ENCODE peak calls at places on chromosomes 6 and 20, in nine cellular contexts. S, P, I, H, O, G, W, L and M are unnamed samples. For H3K4me1, the result is how much of the 10 kb centered on the place peaks cover.

GRCh38 chr6:13762648-13763441 is 51.2 kb upstream of the RANBP9 start:
- DNase-seq in S (no peak), P (peak), I (no peak), H (no peak), O (no peak), G (peak), W (peak), L (peak), M (no peak)

GRCh38 chr6:80605165-80605989 is 498.9 kb downstream of the BCKDHB start:
- DNase-seq in S (no peak), P (no peak), I (no peak), H (no peak), O (no peak), G (no peak), W (peak), L (peak), M (no peak)

GRCh38 chr6:112846711-112847110 is 499.6 kb downstream of the RFPL4B start:
- DNase-seq in S (no peak), P (no peak), I (no peak), H (no peak), O (no peak), G (no peak), W (no peak), L (peak), M (no peak)

GRCh38 chr6:106517699-106518098 is 111.6 kb downstream of the RTN4IP1 start:
- DNase-seq in S (no peak), P (no peak), I (no peak), H (no peak), O (no peak), G (no peak), W (no peak), L (no peak), M (no peak)

GRCh38 chr6:30828027-30828962 is 56.0 kb upstream of the DDR1 start:
- DNase-seq in S (peak), P (peak), I (peak), H (peak), O (peak), G (peak), W (peak), L (peak), M (peak)

GRCh38 chr6:26183581-26184408 is 96.6 kb downstream of the HFE start:
- DNase-seq in S (no peak), P (no peak), I (peak), H (peak), O (peak), G (peak), W (peak), L (peak), M (peak)

GRCh38 chr6:43014434-43014909 is 423 bp downstream of the KLHDC3 start:
- DNase-seq in S (no peak), P (no peak), I (no peak), H (no peak), O (no peak), G (no peak), W (peak), L (peak), M (no peak)

GRCh38 chr6:4270799-4271198 is 135.4 kb upstream of the ECI2 start:
- DNase-seq in S (no peak), P (no peak), I (no peak), H (no peak), O (no peak), G (no peak), W (no peak), L (no peak), M (no peak)

GRCh38 chr6:142507065-142507464 is 205.3 kb downstream of the ADGRG6 start:
- DNase-seq in S (no peak), P (no peak), I (no peak), H (peak), O (no peak), G (no peak), W (no peak), L (no peak), M (no peak)

GRCh38 chr6:31615748-31616147 is 714 bp downstream of the AIF1 start:
- DNase-seq in S (no peak), P (peak), I (no peak), H (peak), O (no peak), G (no peak), W (no peak), L (no peak), M (no peak)

GRCh38 chr20:51322164-51322707 is 220.3 kb downstream of the NFATC2 start:
- DNase-seq in S (no peak), P (no peak), I (no peak), H (no peak), O (no peak), G (no peak), W (no peak), L (no peak), M (no peak)

GRCh38 chr6:30883743-30884520 is at the start of gene DDR1:
- DNase-seq in S (no peak), P (peak), I (peak), H (peak), O (peak), G (peak), W (peak), L (peak), M (peak)

GRCh38 chr6:149925253-149925973 is 2.5 kb upstream of the RAET1G start:
- DNase-seq in S (no peak), P (no peak), I (peak), H (peak), O (peak), G (peak), W (peak), L (peak), M (no peak)

GRCh38 chr20:57650756-57651483 is 30.7 kb upstream of the ZBP1 start:
- DNase-seq in S (no peak), P (no peak), I (no peak), H (no peak), O (no peak), G (no peak), W (no peak), L (no peak), M (peak)

GRCh38 chr6:168031411-168032382 is 34.2 kb downstream of the KIF25 start:
- DNase-seq in S (no peak), P (no peak), I (no peak), H (no peak), O (no peak), G (peak), W (peak), L (no peak), M (no peak)

GRCh38 chr6:111775145-111775936 is 97.9 kb downstream of the FYN start:
- DNase-seq in S (no peak), P (no peak), I (no peak), H (no peak), O (no peak), G (no peak), W (no peak), L (no peak), M (no peak)
- H3K4me1 ChIP-seq in S (half or more), P (under half), I (under half), H (under half), O (under half), G (under half), W (under half), L (under half), M (under half)

GRCh38 chr6:44071670-44072451 is 55.4 kb downstream of the MRPL14 start:
- DNase-seq in S (no peak), P (no peak), I (no peak), H (no peak), O (no peak), G (no peak), W (no peak), L (peak), M (no peak)

GRCh38 chr6:44065443-44066115 is 61.7 kb downstream of the MRPL14 start:
- DNase-seq in S (no peak), P (no peak), I (no peak), H (peak), O (no peak), G (no peak), W (no peak), L (no peak), M (no peak)

GRCh38 chr6:44067760-44068139 is 59.5 kb downstream of the MRPL14 start:
- DNase-seq in S (no peak), P (no peak), I (no peak), H (no peak), O (no peak), G (no peak), W (no peak), L (no peak), M (no peak)

GRCh38 chr6:44067073-44067759 is 60.0 kb downstream of the MRPL14 start:
- DNase-seq in S (no peak), P (no peak), I (no peak), H (peak), O (no peak), G (no peak), W (no peak), L (peak), M (no peak)

GRCh38 chr6:44068607-44069296 is 58.5 kb downstream of the MRPL14 start:
- DNase-seq in S (no peak), P (no peak), I (no peak), H (no peak), O (no peak), G (no peak), W (no peak), L (no peak), M (no peak)
- H3K4me1 ChIP-seq in S (under half), P (under half), I (under half), H (under half), O (under half), G (under half), W (under half), L (under half), M (under half)

GRCh38 chr20:63257629-63258028 is 3.4 kb upstream of the NKAIN4 start:
- DNase-seq in S (no peak), P (no peak), I (no peak), H (no peak), O (no peak), G (no peak), W (no peak), L (no peak), M (no peak)

GRCh38 chr20:63254536-63255384 is 497 bp upstream of the NKAIN4 start:
- DNase-seq in S (no peak), P (no peak), I (no peak), H (no peak), O (no peak), G (no peak), W (no peak), L (no peak), M (no peak)

GRCh38 chr20:63255911-63256704 is 1.8 kb upstream of the NKAIN4 start:
- DNase-seq in S (no peak), P (no peak), I (no peak), H (no peak), O (no peak), G (no peak), W (no peak), L (no peak), M (no peak)

GRCh38 chr20:63258826-63259225 is 4.6 kb upstream of the NKAIN4 start:
- DNase-seq in S (no peak), P (no peak), I (no peak), H (no peak), O (no peak), G (no peak), W (no peak), L (no peak), M (no peak)

GRCh38 chr20:63256954-63257353 is 2.7 kb upstream of the NKAIN4 start:
- DNase-seq in S (no peak), P (no peak), I (no peak), H (no peak), O (no peak), G (no peak), W (no peak), L (no peak), M (no peak)
- H3K4me1 ChIP-seq in S (under half), P (under half), I (under half), H (under half), O (under half), G (under half), W (under half), L (half or more), M (under half)

GRCh38 chr6:99604161-99605073 is 2.2 kb upstream of the PRDM13 start:
- DNase-seq in S (no peak), P (no peak), I (no peak), H (peak), O (no peak), G (no peak), W (no peak), L (no peak), M (no peak)
- H3K4me1 ChIP-seq in S (under half), P (under half), I (under half), H (under half), O (under half), G (under half), W (under half), L (under half), M (under half)

GRCh38 chr6:137877113-137877512 is 10.1 kb downstream of the TNFAIP3 start:
- DNase-seq in S (no peak), P (no peak), I (no peak), H (no peak), O (no peak), G (no peak), W (no peak), L (no peak), M (no peak)
- H3K4me1 ChIP-seq in S (under half), P (under half), I (under half), H (under half), O (under half), G (under half), W (under half), L (under half), M (under half)

GRCh38 chr20:23161968-23162696 is 76.0 kb upstream of the CD93 start:
- DNase-seq in S (no peak), P (no peak), I (peak), H (no peak), O (peak), G (peak), W (peak), L (peak), M (peak)
- H3K4me1 ChIP-seq in S (under half), P (under half), I (under half), H (under half), O (under half), G (under half), W (under half), L (under half), M (under half)

GRCh38 chr6:315226-315625 is 22.9 kb downstream of the DUSP22 start:
- DNase-seq in S (no peak), P (no peak), I (no peak), H (no peak), O (no peak), G (no peak), W (no peak), L (no peak), M (no peak)
- H3K4me1 ChIP-seq in S (under half), P (half or more), I (under half), H (under half), O (under half), G (under half), W (under half), L (under half), M (under half)